ENCODE peak calls at places on chromosomes 3 and 15, in seven cellular contexts. V, P, D, S, Y, M and J are unnamed samples.

GRCh38 chr15:27843146-27843545 is 256.0 kb downstream of the OCA2 start:
- DNase-seq in M (no peak), S (no peak), D (no peak), V (no peak), Y (no peak), P (no peak), J (no peak)

GRCh38 chr15:84911879-84912660 is 27.6 kb downstream of the SLC28A1 start:
- DNase-seq in D (peak; percentile 71), P (no peak), M (peak; percentile 99), V (no peak), Y (no peak), S (peak; percentile 100), J (no peak)

GRCh38 chr3:31307131-31307785 is 225.5 kb upstream of the STT3B start:
- DNase-seq in S (no peak), Y (no peak), P (no peak), D (no peak), V (no peak), M (peak; percentile 27), J (no peak)

GRCh38 chr3:171461087-171461917 is 1.1 kb upstream of the TNIK start:
- DNase-seq in S (no peak), P (peak; percentile 53), M (peak; percentile 55), D (peak; percentile 27), V (no peak), Y (peak; percentile 34), J (no peak)

GRCh38 chr15:99430881-99431401 is 134.8 kb upstream of the MEF2A start:
- DNase-seq in M (no peak), P (no peak), V (peak; percentile 35), Y (no peak), S (no peak), D (no peak), J (no peak)

GRCh38 chr3:120416868-120417267 is 33.9 kb downstream of the FSTL1 start:
- DNase-seq in V (no peak), P (no peak), D (no peak), Y (no peak), S (no peak), M (no peak), J (no peak)

GRCh38 chr15:81398910-81399551 is 25.0 kb upstream of the TMC3 start:
- DNase-seq in P (no peak), V (no peak), S (peak; percentile 59), D (no peak), Y (no peak), M (peak; percentile 6), J (no peak)

GRCh38 chr3:56356820-56357219 is 111.4 kb downstream of the ERC2 start:
- DNase-seq in D (no peak), S (no peak), Y (no peak), V (no peak), M (no peak), P (no peak), J (no peak)

GRCh38 chr3:8868996-8869395 is 94.3 kb downstream of the RAD18 start:
- DNase-seq in S (no peak), V (no peak), P (no peak), M (no peak), D (no peak), Y (no peak), J (no peak)

GRCh38 chr3:94132777-94133176 is 69.9 kb downstream of the NSUN3 start:
- DNase-seq in Y (no peak), S (no peak), D (no peak), V (no peak), P (peak; percentile 5), M (no peak), J (peak; percentile 8)

GRCh38 chr15:93462690-93463089 is 373.7 kb upstream of the RGMA start:
- DNase-seq in P (no peak), Y (no peak), M (no peak), D (no peak), S (no peak), V (no peak), J (no peak)

GRCh38 chr15:69225355-69226027 is 65.1 kb downstream of the GLCE start:
- DNase-seq in V (no peak), P (no peak), M (peak; percentile 26), D (peak; percentile 26), Y (no peak), S (peak; percentile 65), J (peak; percentile 22)

GRCh38 chr3:69385723-69386483 is at the start of gene FRMD4B:
- DNase-seq in Y (peak; percentile 21), D (no peak), P (peak; percentile 53), S (peak; percentile 18), V (no peak), M (peak; percentile 8), J (peak; percentile 39)

GRCh38 chr3:128488636-128488994 is 4.4 kb downstream of the GATA2 start:
- DNase-seq in D (no peak), M (no peak), P (no peak), Y (no peak), V (no peak), S (no peak), J (no peak)

GRCh38 chr15:45307230-45307924 is 55.3 kb downstream of the SLC28A2 start:
- DNase-seq in D (peak; percentile 32), P (peak; percentile 73), M (peak; percentile 65), Y (no peak), V (peak; percentile 40), S (peak; percentile 69), J (peak; percentile 46)

GRCh38 chr3:197854596-197855343 is 63.7 kb downstream of the LRCH3 start:
- DNase-seq in P (no peak), V (no peak), S (peak; percentile 60), M (peak; percentile 94), Y (no peak), D (peak; percentile 4), J (no peak)

GRCh38 chr3:107384907-107385306 is 7.7 kb downstream of the CCDC54 start:
- DNase-seq in M (no peak), D (no peak), V (no peak), Y (no peak), S (no peak), P (no peak), J (no peak)

GRCh38 chr3:185733980-185734724 is 90.7 kb downstream of the IGF2BP2 start:
- DNase-seq in D (peak; percentile 83), V (no peak), P (peak; percentile 65), M (peak; percentile 76), S (peak; percentile 90), Y (no peak), J (peak; percentile 74)